ENCODE peak calls at places on chromosomes 1 and 21, in nine cellular contexts. One of them, this sample, is unnamed.
A peak's percentile ranks its signal among the peaks of the same experiment; 100 is the strongest.

GRCh38 chr1:228496494-228496893 is 9.3 kb downstream of the RNF187 start:
- DNase-seq in head of caudate nucleus: no peak
- DNase-seq in HTR-8/SVneo: no peak
- DNase-seq in NCI-H2227 treated with DMSO at 0.1 percent for 48 hours: no peak
- DNase-seq in AG10803: no peak
- DNase-seq in OCI-LY7: no peak
- DNase-seq in left colon: no peak
- DNase-seq in NCI-H82: no peak
- DNase-seq in NCI-H2171: no peak
- DNase-seq in this sample: no peak

GRCh38 chr1:77085109-77085508 is 134.1 kb downstream of the PIGK start:
- DNase-seq in head of caudate nucleus: no peak
- DNase-seq in HTR-8/SVneo: no peak
- DNase-seq in NCI-H2227 treated with DMSO at 0.1 percent for 48 hours: no peak
- DNase-seq in AG10803: no peak
- DNase-seq in OCI-LY7: no peak
- DNase-seq in left colon: no peak
- DNase-seq in NCI-H82: peak; percentile 69
- DNase-seq in NCI-H2171: no peak
- DNase-seq in this sample: no peak

GRCh38 chr1:173475564-173476196 is 1.5 kb upstream of the PRDX6 start:
- DNase-seq in head of caudate nucleus: no peak
- DNase-seq in HTR-8/SVneo: no peak
- DNase-seq in NCI-H2227 treated with DMSO at 0.1 percent for 48 hours: no peak
- DNase-seq in AG10803: peak; percentile 72
- DNase-seq in OCI-LY7: peak; percentile 5
- DNase-seq in left colon: no peak
- DNase-seq in NCI-H82: peak; percentile 70
- DNase-seq in NCI-H2171: no peak
- DNase-seq in this sample: no peak

GRCh38 chr1:155006601-155007101 is 4.0 kb downstream of the ZBTB7B start:
- DNase-seq in head of caudate nucleus: no peak
- DNase-seq in HTR-8/SVneo: no peak
- DNase-seq in NCI-H2227 treated with DMSO at 0.1 percent for 48 hours: peak; percentile 33
- DNase-seq in AG10803: no peak
- DNase-seq in OCI-LY7: peak; percentile 71
- DNase-seq in left colon: peak; percentile 47
- DNase-seq in NCI-H82: peak; percentile 83
- DNase-seq in NCI-H2171: peak; percentile 20
- DNase-seq in this sample: no peak

GRCh38 chr1:46747683-46748288 is 28.9 kb upstream of the EFCAB14 start:
- DNase-seq in head of caudate nucleus: no peak
- DNase-seq in HTR-8/SVneo: peak; percentile 49
- DNase-seq in NCI-H2227 treated with DMSO at 0.1 percent for 48 hours: peak; percentile 60
- DNase-seq in AG10803: peak; percentile 44
- DNase-seq in OCI-LY7: peak; percentile 6
- DNase-seq in left colon: no peak
- DNase-seq in NCI-H82: peak; percentile 95
- DNase-seq in NCI-H2171: peak; percentile 47
- DNase-seq in this sample: no peak

GRCh38 chr1:17201201-17202021 is 3.5 kb upstream of the PADI1 start:
- DNase-seq in head of caudate nucleus: no peak
- DNase-seq in HTR-8/SVneo: no peak
- DNase-seq in NCI-H2227 treated with DMSO at 0.1 percent for 48 hours: no peak
- DNase-seq in AG10803: no peak
- DNase-seq in OCI-LY7: no peak
- DNase-seq in left colon: no peak
- DNase-seq in NCI-H82: no peak
- DNase-seq in NCI-H2171: no peak
- DNase-seq in this sample: no peak

GRCh38 chr21:44552136-44552535 is 831 bp upstream of the KRTAP10-2 start:
- DNase-seq in head of caudate nucleus: no peak
- DNase-seq in HTR-8/SVneo: no peak
- DNase-seq in NCI-H2227 treated with DMSO at 0.1 percent for 48 hours: no peak
- DNase-seq in AG10803: no peak
- DNase-seq in OCI-LY7: no peak
- DNase-seq in left colon: no peak
- DNase-seq in NCI-H82: no peak
- DNase-seq in NCI-H2171: no peak
- DNase-seq in this sample: no peak

GRCh38 chr1:25758466-25759070 is 41.4 kb upstream of the SELENON start:
- DNase-seq in head of caudate nucleus: no peak
- DNase-seq in HTR-8/SVneo: no peak
- DNase-seq in NCI-H2227 treated with DMSO at 0.1 percent for 48 hours: no peak
- DNase-seq in AG10803: no peak
- DNase-seq in OCI-LY7: no peak
- DNase-seq in left colon: no peak
- DNase-seq in NCI-H82: no peak
- DNase-seq in NCI-H2171: peak; percentile 54
- DNase-seq in this sample: no peak

GRCh38 chr1:184299076-184299790 is 87.6 kb upstream of the C1orf21 start:
- DNase-seq in head of caudate nucleus: no peak
- DNase-seq in HTR-8/SVneo: no peak
- DNase-seq in NCI-H2227 treated with DMSO at 0.1 percent for 48 hours: no peak
- DNase-seq in AG10803: peak; percentile 95
- DNase-seq in OCI-LY7: no peak
- DNase-seq in left colon: no peak
- DNase-seq in NCI-H82: peak; percentile 91
- DNase-seq in NCI-H2171: peak; percentile 77
- DNase-seq in this sample: peak; percentile 88

GRCh38 chr1:20190761-20191160 is 4.4 kb upstream of the PLA2G2C start:
- DNase-seq in head of caudate nucleus: no peak
- DNase-seq in HTR-8/SVneo: no peak
- DNase-seq in NCI-H2227 treated with DMSO at 0.1 percent for 48 hours: no peak
- DNase-seq in AG10803: no peak
- DNase-seq in OCI-LY7: no peak
- DNase-seq in left colon: no peak
- DNase-seq in NCI-H82: no peak
- DNase-seq in NCI-H2171: no peak
- DNase-seq in this sample: no peak

GRCh38 chr1:25649505-25650218 is 33.1 kb downstream of the MAN1C1 start:
- DNase-seq in head of caudate nucleus: no peak
- DNase-seq in HTR-8/SVneo: no peak
- DNase-seq in NCI-H2227 treated with DMSO at 0.1 percent for 48 hours: no peak
- DNase-seq in AG10803: no peak
- DNase-seq in OCI-LY7: no peak
- DNase-seq in left colon: no peak
- DNase-seq in NCI-H82: no peak
- DNase-seq in NCI-H2171: no peak
- DNase-seq in this sample: no peak

GRCh38 chr1:161993576-161993975 is 30.1 kb downstream of the OLFML2B start:
- DNase-seq in head of caudate nucleus: no peak
- DNase-seq in HTR-8/SVneo: no peak
- DNase-seq in NCI-H2227 treated with DMSO at 0.1 percent for 48 hours: no peak
- DNase-seq in AG10803: no peak
- DNase-seq in OCI-LY7: no peak
- DNase-seq in left colon: no peak
- DNase-seq in NCI-H82: no peak
- DNase-seq in NCI-H2171: no peak
- DNase-seq in this sample: no peak

GRCh38 chr1:94909486-94909885 is 17.4 kb downstream of the CNN3 start:
- DNase-seq in head of caudate nucleus: no peak
- DNase-seq in HTR-8/SVneo: no peak
- DNase-seq in NCI-H2227 treated with DMSO at 0.1 percent for 48 hours: no peak
- DNase-seq in AG10803: no peak
- DNase-seq in OCI-LY7: no peak
- DNase-seq in left colon: no peak
- DNase-seq in NCI-H82: no peak
- DNase-seq in NCI-H2171: no peak
- DNase-seq in this sample: no peak

GRCh38 chr1:24353292-24353891 is 34.2 kb downstream of the GRHL3 start:
- DNase-seq in head of caudate nucleus: no peak
- DNase-seq in HTR-8/SVneo: no peak
- DNase-seq in NCI-H2227 treated with DMSO at 0.1 percent for 48 hours: no peak
- DNase-seq in AG10803: no peak
- DNase-seq in OCI-LY7: no peak
- DNase-seq in left colon: no peak
- DNase-seq in NCI-H82: no peak
- DNase-seq in NCI-H2171: no peak
- DNase-seq in this sample: no peak

GRCh38 chr21:36974851-36975192 is 8.4 kb upstream of the HLCS start:
- DNase-seq in head of caudate nucleus: no peak
- DNase-seq in HTR-8/SVneo: no peak
- DNase-seq in NCI-H2227 treated with DMSO at 0.1 percent for 48 hours: no peak
- DNase-seq in AG10803: no peak
- DNase-seq in OCI-LY7: no peak
- DNase-seq in left colon: no peak
- DNase-seq in NCI-H82: no peak
- DNase-seq in NCI-H2171: no peak
- DNase-seq in this sample: no peak

GRCh38 chr1:167359295-167359694 is 138.6 kb downstream of the POU2F1 start:
- DNase-seq in head of caudate nucleus: no peak
- DNase-seq in HTR-8/SVneo: no peak
- DNase-seq in NCI-H2227 treated with DMSO at 0.1 percent for 48 hours: no peak
- DNase-seq in AG10803: no peak
- DNase-seq in OCI-LY7: no peak
- DNase-seq in left colon: no peak
- DNase-seq in NCI-H82: no peak
- DNase-seq in NCI-H2171: no peak
- DNase-seq in this sample: no peak

GRCh38 chr1:160777486-160778089 is 18.4 kb upstream of the LY9 start:
- DNase-seq in head of caudate nucleus: no peak
- DNase-seq in HTR-8/SVneo: peak; percentile 14
- DNase-seq in NCI-H2227 treated with DMSO at 0.1 percent for 48 hours: no peak
- DNase-seq in AG10803: no peak
- DNase-seq in OCI-LY7: peak; percentile 81
- DNase-seq in left colon: no peak
- DNase-seq in NCI-H82: peak; percentile 80
- DNase-seq in NCI-H2171: peak; percentile 5
- DNase-seq in this sample: no peak

This sample was measured in GM04503.